ENCODE peak calls at places on chromosomes 4 and X, in four cellular contexts. Z is HepG2, A is A549, M is K562. H is an unnamed sample.

GRCh38 chr4:112938461-112939058 is 110.9 kb upstream of the ANK2 start:
- ATAC-seq in Z (no peak), A (peak; percentile 36), M (no peak), H (no peak)

GRCh38 chrX:68808686-68809357 is 20.0 kb upstream of the EFNB1 start:
- ATAC-seq in Z (peak; percentile 79), A (peak; percentile 72), M (peak; percentile 79), H (peak; percentile 72)

GRCh38 chrX:16931855-16932254 is 14.6 kb upstream of the REPS2 start:
- ATAC-seq in Z (no peak), A (no peak), M (no peak), H (no peak)

GRCh38 chr4:17336986-17337385 is 174.9 kb downstream of the QDPR start:
- ATAC-seq in Z (no peak), A (no peak), M (no peak), H (no peak)

GRCh38 chr4:67160409-67160808 is 384.9 kb downstream of the CENPC start:
- ATAC-seq in Z (no peak), A (no peak), M (no peak), H (no peak)

GRCh38 chr4:177478496-177478895 is 36.3 kb upstream of the AGA start:
- ATAC-seq in Z (no peak), A (no peak), M (no peak), H (no peak)

GRCh38 chr4:112358952-112359749 is 62.0 kb downstream of the ALPK1 start:
- ATAC-seq in Z (no peak), A (no peak), M (peak; percentile 22), H (no peak)

GRCh38 chrX:38634665-38635064 is 73.3 kb downstream of the TSPAN7 start:
- ATAC-seq in Z (no peak), A (no peak), M (peak; percentile 85), H (no peak)

GRCh38 chr4:39118034-39118658 is 56.1 kb downstream of the KLHL5 start:
- ATAC-seq in Z (no peak), A (no peak), M (no peak), H (no peak)

GRCh38 chr4:11072426-11072825 is 356.3 kb downstream of the HS3ST1 start:
- ATAC-seq in Z (no peak), A (no peak), M (no peak), H (no peak)

GRCh38 chr4:70749313-70749712 is 27.5 kb downstream of the RUFY3 start:
- ATAC-seq in Z (no peak), A (no peak), M (no peak), H (no peak)

GRCh38 chr4:86993909-86994672 is 59.3 kb downstream of the AFF1 start:
- ATAC-seq in Z (peak; percentile 93), A (no peak), M (peak; percentile 15), H (no peak)

GRCh38 chrX:131792789-131793462 is 230.2 kb upstream of the STK26 start:
- ATAC-seq in Z (no peak), A (peak; percentile 95), M (no peak), H (peak; percentile 92)

GRCh38 chrX:38879631-38880220 is 78.5 kb downstream of the MID1IP1 start:
- ATAC-seq in Z (no peak), A (no peak), M (no peak), H (peak; percentile 48)

GRCh38 chr4:3827616-3828492 is 61.7 kb downstream of the ADRA2C start:
- ATAC-seq in Z (peak; percentile 75), A (peak; percentile 79), M (no peak), H (peak; percentile 71)

GRCh38 chr4:83201761-83202160 is 82.8 kb downstream of the COQ2 start:
- ATAC-seq in Z (no peak), A (no peak), M (no peak), H (no peak)

GRCh38 chr4:123588631-123589223 is 192.1 kb downstream of the SPRY1 start:
- ATAC-seq in Z (peak; percentile 87), A (peak; percentile 68), M (peak; percentile 79), H (peak; percentile 81)

GRCh38 chrX:40411350-40412111 is 169.2 kb upstream of the ATP6AP2 start:
- ATAC-seq in Z (no peak), A (peak; percentile 28), M (peak; percentile 98), H (no peak)

GRCh38 chr4:38601244-38601915 is 62.6 kb upstream of the KLF3 start:
- ATAC-seq in Z (peak; percentile 43), A (peak; percentile 72), M (peak; percentile 5), H (no peak)

GRCh38 chr4:122815248-122815647 is 11.4 kb upstream of the FGF2 start:
- ATAC-seq in Z (no peak), A (no peak), M (no peak), H (no peak)

GRCh38 chr4:155888171-155888570 is 15.3 kb upstream of the TDO2 start:
- ATAC-seq in Z (no peak), A (no peak), M (no peak), H (no peak)

GRCh38 chrX:66408507-66408906 is 230.4 kb downstream of the EDA2R start:
- ATAC-seq in Z (no peak), A (no peak), M (peak; percentile 71), H (no peak)

GRCh38 chr4:74997942-74998341 is 65.0 kb downstream of the PARM1 start:
- ATAC-seq in Z (no peak), A (no peak), M (no peak), H (no peak)
- TF ChIP-seq CTCF in Z (no peak), A (no peak), M (no peak), H (no peak)

GRCh38 chr4:7971881-7972500 is 32.3 kb upstream of the AFAP1 start:
- ATAC-seq in Z (peak; percentile 20), A (no peak), M (peak; percentile 52), H (no peak)

GRCh38 chr4:7968262-7968896 is 28.7 kb upstream of the AFAP1 start:
- ATAC-seq in Z (no peak), A (no peak), M (no peak), H (no peak)

GRCh38 chr4:7970031-7970946 is 30.6 kb upstream of the AFAP1 start:
- ATAC-seq in Z (peak; percentile 65), A (peak; percentile 69), M (no peak), H (peak; percentile 16)

GRCh38 chr4:7973545-7973981 is 33.9 kb upstream of the AFAP1 start:
- ATAC-seq in Z (no peak), A (no peak), M (no peak), H (no peak)

GRCh38 chr4:7971159-7971631 is 31.5 kb upstream of the AFAP1 start:
- ATAC-seq in Z (no peak), A (no peak), M (no peak), H (no peak)
- H3K4me1 ChIP-seq in Z (peaks cover 75% of the 10 kb centered on the region), A (peaks cover 60% of the 10 kb centered on the region), M (peaks cover 5% of the 10 kb centered on the region), H (peaks cover 21% of the 10 kb centered on the region)

DNA sequence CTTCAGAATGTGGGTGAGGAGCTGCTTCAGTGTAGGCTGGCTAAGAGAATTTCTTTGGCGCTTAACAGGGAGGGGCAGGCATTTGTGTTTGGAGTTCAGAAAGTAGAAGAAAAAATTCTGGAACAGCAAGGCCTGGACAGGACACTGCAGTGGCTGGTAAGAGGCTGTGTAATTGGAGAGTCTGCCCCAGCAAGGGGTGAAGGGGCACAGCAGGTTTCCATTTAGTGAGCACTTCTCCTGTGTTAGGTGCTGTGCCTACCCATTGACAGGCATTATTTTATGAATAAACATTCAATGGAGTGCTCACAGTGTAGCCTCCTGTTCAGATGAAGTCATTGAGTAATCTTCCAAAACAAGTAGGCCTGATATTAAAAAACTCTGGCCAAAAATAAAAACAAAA is 10.7 kb upstream of the CPE start:
- ATAC-seq in Z (no peak), A (no peak), M (no peak), H (no peak)
- TF ChIP-seq EP300 in Z (no peak), A (no peak), M (no peak), H (no peak)

DNA sequence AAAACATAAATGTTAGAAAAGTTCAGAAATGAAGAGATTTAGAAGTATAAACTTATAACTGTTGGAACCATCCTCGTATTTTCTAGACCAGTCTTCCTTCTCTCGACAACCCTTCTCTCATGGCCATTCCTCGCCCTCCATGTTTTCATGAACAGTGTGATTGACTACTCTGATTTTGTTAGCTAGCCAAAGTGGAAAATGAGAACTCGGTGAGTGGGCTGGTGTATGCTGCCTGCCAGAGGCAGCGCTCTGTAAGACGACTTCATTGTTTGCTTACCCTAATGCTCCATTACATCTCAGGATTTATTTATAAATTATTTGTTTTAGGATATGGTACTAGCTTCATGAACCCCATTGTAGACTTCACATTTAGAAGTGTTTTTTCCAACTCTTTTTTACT is 153.0 kb downstream of the CBR4 start:
- ATAC-seq in Z (no peak), A (no peak), M (no peak), H (no peak)
- TF ChIP-seq CTCF in Z (no peak), A (no peak), M (no peak), H (no peak)

GRCh38 chrX:19747672-19748610 is 139.5 kb downstream of the SH3KBP1 start:
- ATAC-seq in Z (no peak), A (no peak), M (no peak), H (no peak)
- H3K4me1 ChIP-seq in Z (peaks cover 61% of the 10 kb centered on the region), A (no peaks in the 10 kb centered on the region), M (no peaks in the 10 kb centered on the region), H (no peaks in the 10 kb centered on the region)

GRCh38 chr4:184347251-184348239 is 126.8 kb downstream of the IRF2 start:
- ATAC-seq in Z (peak; percentile 1), A (no peak), M (peak; percentile 87), H (peak; percentile 56)
- TF ChIP-seq EP300 in Z (no peak), A (no peak), M (no peak), H (no peak)

GRCh38 chr4:77599378-77599777 is 6.2 kb upstream of the CXCL13 start:
- ATAC-seq in Z (peak; percentile 89), A (peak; percentile 80), M (peak; percentile 89), H (no peak)
- TF ChIP-seq CTCF in Z (peak; percentile 37), A (no peak), M (peak; percentile 56), H (peak; percentile 34)

H was measured in gastroesophageal sphincter.